ENCODE peak calls at places on chromosomes 7 and 10, in four cellular contexts. One of them, this sample, is unnamed. For H3K4me1 and H3K36me3, the result is how much of the 10 kb centered on the place peaks cover.

GRCh38 chr10:133401500-133401899 is 7.5 kb downstream of the MTG1 start:
- DNase-seq in psoas muscle: no peak
- DNase-seq in astrocyte: no peak
- DNase-seq in CD8-positive, alpha-beta T cell: no peak
- DNase-seq in this sample: no peak

GRCh38 chr10:51999089-51999488 is 299.7 kb upstream of the CSTF2T start:
- DNase-seq in psoas muscle: no peak
- DNase-seq in CD8-positive, alpha-beta T cell: no peak
- DNase-seq in astrocyte: no peak
- DNase-seq in this sample: no peak

GRCh38 chr7:44305564-44306507 is 19.6 kb downstream of the CAMK2B start:
- DNase-seq in CD8-positive, alpha-beta T cell: no peak
- DNase-seq in psoas muscle: peak
- DNase-seq in astrocyte: no peak
- DNase-seq in this sample: peak

GRCh38 chr10:10055656-10056445 is 961.8 kb upstream of the CELF2 start:
- DNase-seq in astrocyte: no peak
- DNase-seq in CD8-positive, alpha-beta T cell: no peak
- DNase-seq in psoas muscle: no peak
- DNase-seq in this sample: no peak

GRCh38 chr7:23530355-23530754 is 1.4 kb downstream of the TRA2A start:
- DNase-seq in psoas muscle: no peak
- DNase-seq in CD8-positive, alpha-beta T cell: peak
- DNase-seq in astrocyte: peak
- DNase-seq in this sample: no peak

GRCh38 chr10:78424721-78425120 is 391.1 kb downstream of the RPS24 start:
- DNase-seq in CD8-positive, alpha-beta T cell: no peak
- DNase-seq in astrocyte: no peak
- DNase-seq in psoas muscle: no peak
- DNase-seq in this sample: no peak

GRCh38 chr10:12588091-12588850 is 238.9 kb downstream of the CAMK1D start:
- DNase-seq in psoas muscle: no peak
- DNase-seq in CD8-positive, alpha-beta T cell: no peak
- DNase-seq in astrocyte: peak
- DNase-seq in this sample: no peak

GRCh38 chr7:94595717-94596116 is 60.2 kb downstream of the SGCE start:
- DNase-seq in psoas muscle: no peak
- DNase-seq in astrocyte: no peak
- DNase-seq in CD8-positive, alpha-beta T cell: no peak
- DNase-seq in this sample: no peak

GRCh38 chr10:88499569-88500470 is 83.3 kb downstream of the RNLS start:
- DNase-seq in psoas muscle: no peak
- DNase-seq in CD8-positive, alpha-beta T cell: no peak
- DNase-seq in astrocyte: peak
- DNase-seq in this sample: no peak

GRCh38 chr10:17123062-17123661 is 6.4 kb downstream of the CUBN start:
- DNase-seq in astrocyte: peak
- DNase-seq in psoas muscle: no peak
- DNase-seq in CD8-positive, alpha-beta T cell: no peak
- DNase-seq in this sample: no peak

GRCh38 chr10:46520941-46521340 is 35.5 kb downstream of the GPRIN2 start:
- DNase-seq in psoas muscle: peak
- DNase-seq in CD8-positive, alpha-beta T cell: peak
- DNase-seq in astrocyte: peak
- DNase-seq in this sample: no peak

GRCh38 chr7:158975526-158976467 is 119.4 kb downstream of the DYNC2I1 start:
- DNase-seq in astrocyte: no peak
- DNase-seq in CD8-positive, alpha-beta T cell: peak
- DNase-seq in psoas muscle: no peak
- DNase-seq in this sample: no peak

GRCh38 chr10:86648706-86649426 is 5.5 kb upstream of the OPN4 start:
- DNase-seq in CD8-positive, alpha-beta T cell: no peak
- DNase-seq in astrocyte: peak
- DNase-seq in psoas muscle: peak
- DNase-seq in this sample: peak

GRCh38 chr7:92680458-92680857 is 90.3 kb upstream of the FAM133B start:
- DNase-seq in astrocyte: no peak
- DNase-seq in CD8-positive, alpha-beta T cell: no peak
- DNase-seq in psoas muscle: no peak
- DNase-seq in this sample: no peak

GRCh38 chr7:48427671-48428070 is 256.4 kb downstream of the ABCA13 start:
- DNase-seq in astrocyte: no peak
- DNase-seq in CD8-positive, alpha-beta T cell: no peak
- DNase-seq in psoas muscle: no peak
- DNase-seq in this sample: no peak

GRCh38 chr7:101943889-101944605 is 126.6 kb downstream of the CUX1 start:
- DNase-seq in CD8-positive, alpha-beta T cell: no peak
- DNase-seq in astrocyte: no peak
- DNase-seq in psoas muscle: no peak
- DNase-seq in this sample: no peak

GRCh38 chr10:33136271-33136670 is 178.2 kb upstream of the ITGB1 start:
- DNase-seq in psoas muscle: no peak
- DNase-seq in astrocyte: peak
- DNase-seq in CD8-positive, alpha-beta T cell: no peak
- DNase-seq in this sample: no peak

GRCh38 chr7:120272896-120273475 is at the start of gene KCND2:
- DNase-seq in astrocyte: no peak
- DNase-seq in psoas muscle: peak
- DNase-seq in CD8-positive, alpha-beta T cell: no peak
- DNase-seq in this sample: no peak

GRCh38 chr10:7558036-7558435 is 108.7 kb downstream of the ITIH5 start:
- DNase-seq in CD8-positive, alpha-beta T cell: no peak
- DNase-seq in astrocyte: no peak
- DNase-seq in psoas muscle: no peak
- DNase-seq in this sample: no peak

GRCh38 chr7:7221602-7222038 is 39.3 kb downstream of the C1GALT1 start:
- DNase-seq in astrocyte: peak
- DNase-seq in CD8-positive, alpha-beta T cell: no peak
- DNase-seq in psoas muscle: no peak
- DNase-seq in this sample: no peak

GRCh38 chr10:28467615-28468014 is 65.3 kb upstream of the WAC start:
- DNase-seq in psoas muscle: no peak
- DNase-seq in astrocyte: no peak
- DNase-seq in CD8-positive, alpha-beta T cell: no peak
- DNase-seq in this sample: no peak

GRCh38 chr7:157603716-157604115 is 266.9 kb downstream of the DNAJB6 start:
- DNase-seq in astrocyte: no peak
- DNase-seq in psoas muscle: no peak
- DNase-seq in CD8-positive, alpha-beta T cell: no peak
- DNase-seq in this sample: no peak

GRCh38 chr10:123331438-123331837 is 177.2 kb downstream of the BUB3 start:
- DNase-seq in CD8-positive, alpha-beta T cell: no peak
- DNase-seq in astrocyte: peak
- DNase-seq in psoas muscle: no peak
- DNase-seq in this sample: no peak

GRCh38 chr10:21311426-21311825 is 214.1 kb downstream of the SKIDA1 start:
- DNase-seq in CD8-positive, alpha-beta T cell: no peak
- DNase-seq in psoas muscle: no peak
- DNase-seq in astrocyte: no peak
- DNase-seq in this sample: no peak

GRCh38 chr7:77288676-77289320 is 89.2 kb upstream of the FGL2 start:
- DNase-seq in astrocyte: no peak
- DNase-seq in CD8-positive, alpha-beta T cell: no peak
- DNase-seq in psoas muscle: no peak
- DNase-seq in this sample: no peak

GRCh38 chr7:88344956-88345832 is 38.5 kb upstream of the STEAP4 start:
- DNase-seq in CD8-positive, alpha-beta T cell: no peak
- DNase-seq in astrocyte: no peak
- DNase-seq in psoas muscle: peak
- DNase-seq in this sample: no peak

GRCh38 chr7:26789481-26790175 is 74.8 kb downstream of the SKAP2 start:
- DNase-seq in psoas muscle: no peak
- DNase-seq in CD8-positive, alpha-beta T cell: no peak
- DNase-seq in astrocyte: no peak
- DNase-seq in this sample: no peak

GRCh38 chr7:55533050-55533728 is 39.1 kb downstream of the VOPP1 start:
- DNase-seq in psoas muscle: no peak
- DNase-seq in CD8-positive, alpha-beta T cell: peak
- DNase-seq in astrocyte: peak
- DNase-seq in this sample: no peak

GRCh38 chr7:42726066-42726785 is 185.6 kb downstream of the C7orf25 start:
- DNase-seq in psoas muscle: no peak
- DNase-seq in CD8-positive, alpha-beta T cell: no peak
- DNase-seq in astrocyte: no peak
- DNase-seq in this sample: no peak

GRCh38 chr7:95585426-95585789 is 10.9 kb downstream of the PDK4 start:
- DNase-seq in astrocyte: no peak
- DNase-seq in psoas muscle: no peak
- DNase-seq in CD8-positive, alpha-beta T cell: no peak
- DNase-seq in this sample: no peak

GRCh38 chr7:107694395-107694794 is 33.8 kb downstream of the SLC26A4 start:
- DNase-seq in CD8-positive, alpha-beta T cell: no peak
- DNase-seq in psoas muscle: no peak
- DNase-seq in astrocyte: peak
- DNase-seq in this sample: no peak

GRCh38 chr10:75788394-75789205 is 357.2 kb downstream of the LRMDA start:
- DNase-seq in astrocyte: no peak
- DNase-seq in psoas muscle: no peak
- DNase-seq in CD8-positive, alpha-beta T cell: no peak
- DNase-seq in this sample: no peak

DNA sequence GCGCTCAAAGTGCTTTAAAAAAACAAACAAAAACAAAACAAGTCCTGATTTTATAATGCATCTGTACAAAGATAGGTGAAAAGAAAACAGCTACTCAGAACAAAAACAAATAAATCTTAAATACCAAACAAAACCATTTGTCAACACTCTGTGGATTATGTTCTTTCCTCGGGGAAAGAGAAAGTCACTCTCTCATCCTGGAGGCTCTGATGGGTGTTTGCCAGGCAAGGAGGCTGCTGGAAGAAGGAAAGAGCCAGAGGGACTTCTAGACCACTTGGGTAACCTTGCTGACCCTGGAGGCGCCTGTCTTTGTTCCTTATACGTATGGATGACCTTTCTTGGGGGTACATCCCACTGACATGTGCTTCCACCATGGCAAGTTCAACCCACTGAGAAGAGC is 92.7 kb downstream of the ZRANB1 start:
- DNase-seq in psoas muscle: no peak
- DNase-seq in CD8-positive, alpha-beta T cell: no peak
- DNase-seq in astrocyte: no peak
- DNase-seq in this sample: no peak
- H3K4me1 ChIP-seq in psoas muscle: half or more
- H3K4me1 ChIP-seq in CD8-positive, alpha-beta T cell: under half
- H3K4me1 ChIP-seq in astrocyte: half or more
- H3K4me1 ChIP-seq in this sample: half or more

GRCh38 chr10:103645141-103646054 is 151.9 kb downstream of the NEURL1 start:
- DNase-seq in astrocyte: peak
- DNase-seq in psoas muscle: peak
- DNase-seq in CD8-positive, alpha-beta T cell: no peak
- DNase-seq in this sample: no peak
- H3K36me3 ChIP-seq in astrocyte: under half
- H3K36me3 ChIP-seq in psoas muscle: under half
- H3K36me3 ChIP-seq in CD8-positive, alpha-beta T cell: under half
- H3K36me3 ChIP-seq in this sample: under half

GRCh38 chr7:84108119-84108518 is 86.5 kb downstream of the SEMA3A start:
- DNase-seq in CD8-positive, alpha-beta T cell: no peak
- DNase-seq in psoas muscle: no peak
- DNase-seq in astrocyte: no peak
- DNase-seq in this sample: no peak
- H3K4me1 ChIP-seq in CD8-positive, alpha-beta T cell: under half
- H3K4me1 ChIP-seq in psoas muscle: under half
- H3K4me1 ChIP-seq in astrocyte: under half
- H3K4me1 ChIP-seq in this sample: under half

GRCh38 chr7:139422126-139422525 is 61.3 kb downstream of the KLRG2 start:
- DNase-seq in CD8-positive, alpha-beta T cell: no peak
- DNase-seq in astrocyte: no peak
- DNase-seq in psoas muscle: no peak
- DNase-seq in this sample: no peak
- H3K36me3 ChIP-seq in CD8-positive, alpha-beta T cell: under half
- H3K36me3 ChIP-seq in astrocyte: under half
- H3K36me3 ChIP-seq in psoas muscle: under half
- H3K36me3 ChIP-seq in this sample: under half

GRCh38 chr7:98295467-98296220 is 14.2 kb downstream of the BRI3 start:
- DNase-seq in CD8-positive, alpha-beta T cell: no peak
- DNase-seq in astrocyte: no peak
- DNase-seq in psoas muscle: peak
- DNase-seq in this sample: no peak
- H3K4me1 ChIP-seq in CD8-positive, alpha-beta T cell: under half
- H3K4me1 ChIP-seq in astrocyte: under half
- H3K4me1 ChIP-seq in psoas muscle: under half
- H3K4me1 ChIP-seq in this sample: under half

DNA sequence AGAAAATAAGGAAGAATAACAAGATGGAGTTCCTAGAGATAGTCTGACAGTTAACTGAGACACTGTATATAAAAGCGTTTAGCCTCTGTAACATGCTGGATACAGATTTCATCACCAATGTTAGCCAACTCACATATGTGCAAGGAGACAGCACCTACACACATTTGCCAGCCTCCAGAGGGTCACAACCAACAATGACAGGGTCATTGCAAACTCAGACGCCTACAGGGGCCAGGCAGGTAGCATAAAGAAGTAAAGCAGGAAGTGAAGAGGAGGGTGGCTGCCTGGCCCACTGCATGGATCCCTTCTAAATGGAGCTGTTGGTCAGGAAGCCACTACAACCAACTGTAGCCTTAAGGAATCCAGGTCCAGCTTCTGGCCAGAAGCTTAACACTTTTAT is 50.4 kb downstream of the NRAP start:
- DNase-seq in CD8-positive, alpha-beta T cell: no peak
- DNase-seq in psoas muscle: no peak
- DNase-seq in astrocyte: no peak
- DNase-seq in this sample: no peak
- H3K36me3 ChIP-seq in CD8-positive, alpha-beta T cell: under half
- H3K36me3 ChIP-seq in psoas muscle: under half
- H3K36me3 ChIP-seq in astrocyte: under half
- H3K36me3 ChIP-seq in this sample: under half

GRCh38 chr7:131081308-131081707 is 246.4 kb upstream of the MKLN1 start:
- DNase-seq in psoas muscle: no peak
- DNase-seq in CD8-positive, alpha-beta T cell: no peak
- DNase-seq in astrocyte: no peak
- DNase-seq in this sample: no peak

GRCh38 chr7:131083781-131084180 is 243.9 kb upstream of the MKLN1 start:
- DNase-seq in astrocyte: no peak
- DNase-seq in CD8-positive, alpha-beta T cell: no peak
- DNase-seq in psoas muscle: no peak
- DNase-seq in this sample: no peak

GRCh38 chr7:131076711-131077170 is 250.9 kb upstream of the MKLN1 start:
- DNase-seq in CD8-positive, alpha-beta T cell: no peak
- DNase-seq in astrocyte: peak
- DNase-seq in psoas muscle: no peak
- DNase-seq in this sample: no peak

GRCh38 chr7:131077735-131078134 is 249.9 kb upstream of the MKLN1 start:
- DNase-seq in astrocyte: no peak
- DNase-seq in CD8-positive, alpha-beta T cell: no peak
- DNase-seq in psoas muscle: no peak
- DNase-seq in this sample: no peak

GRCh38 chr7:131080754-131081153 is 246.9 kb upstream of the MKLN1 start:
- DNase-seq in CD8-positive, alpha-beta T cell: no peak
- DNase-seq in astrocyte: no peak
- DNase-seq in psoas muscle: no peak
- DNase-seq in this sample: no peak
- H3K4me1 ChIP-seq in CD8-positive, alpha-beta T cell: half or more
- H3K4me1 ChIP-seq in astrocyte: under half
- H3K4me1 ChIP-seq in psoas muscle: half or more
- H3K4me1 ChIP-seq in this sample: half or more

This sample was measured in vagina.